ENCODE peak calls at places on chromosomes 2 and 18, in nine cellular contexts. U is A549; D is PC-3; I is CD4-positive, alpha-beta T cell; A is heart right ventricle; F is RWPE1; V is fibroblast of lung; Q is stomach; M is IMR-90. E is an unnamed sample.

GRCh38 chr2:179558010-179558911 is 293.6 kb upstream of the SESTD1 start:
- DNase-seq in U (no peak), I (no peak), D (no peak), A (no peak), F (no peak), Q (no peak), V (no peak), M (no peak), E (no peak)

GRCh38 chr2:160742679-160743078 is 249.1 kb upstream of the RBMS1 start:
- DNase-seq in M (no peak), V (no peak), F (no peak), I (no peak), Q (no peak), A (no peak), D (no peak), U (peak; percentile 39), E (no peak)

GRCh38 chr2:12514631-12515437 is 201.9 kb upstream of the TRIB2 start:
- DNase-seq in V (no peak), F (no peak), M (peak; percentile 24), A (no peak), U (no peak), I (peak; percentile 21), Q (no peak), D (no peak), E (no peak)

GRCh38 chr2:211391206-211391605 is 834.8 kb downstream of the CPS1 start:
- DNase-seq in M (no peak), A (no peak), V (no peak), I (no peak), D (no peak), F (no peak), U (no peak), Q (no peak), E (no peak)

GRCh38 chr2:165114345-165114943 is 89.4 kb downstream of the SCN3A start:
- DNase-seq in A (no peak), I (no peak), F (peak; percentile 64), M (peak; percentile 67), U (no peak), V (peak; percentile 82), Q (no peak), D (peak; percentile 71), E (no peak)

GRCh38 chr18:183769-184168 is 25.4 kb downstream of the USP14 start:
- DNase-seq in V (peak; percentile 16), D (no peak), Q (no peak), U (no peak), F (peak; percentile 5), A (no peak), I (no peak), M (no peak), E (peak; percentile 10)

GRCh38 chr2:122105885-122106221 is 350.4 kb downstream of the TSN start:
- DNase-seq in M (no peak), U (no peak), F (no peak), A (no peak), V (peak; percentile 28), I (no peak), D (no peak), Q (no peak), E (no peak)

GRCh38 chr2:1708476-1709334 is 35.6 kb downstream of the PXDN start:
- DNase-seq in D (peak; percentile 75), V (peak; percentile 46), F (no peak), I (no peak), U (no peak), A (peak; percentile 54), M (peak; percentile 27), Q (no peak), E (no peak)

GRCh38 chr2:51782874-51783765 is 751.2 kb upstream of the NRXN1 start:
- DNase-seq in V (peak; percentile 58), Q (no peak), M (peak; percentile 43), F (peak; percentile 33), I (no peak), A (peak; percentile 33), U (peak; percentile 16), D (peak; percentile 74), E (no peak)

GRCh38 chr2:94956797-94957391 is 68.6 kb upstream of the MAL start:
- DNase-seq in D (peak; percentile 70), M (peak; percentile 15), Q (peak; percentile 39), A (peak; percentile 11), V (peak; percentile 9), U (peak; percentile 38), F (peak; percentile 52), I (peak; percentile 15), E (peak; percentile 33)

GRCh38 chr2:205610437-205610836 is 71.9 kb upstream of the NRP2 start:
- DNase-seq in D (peak; percentile 54), M (peak; percentile 65), Q (no peak), I (no peak), U (no peak), V (peak; percentile 8), A (no peak), F (no peak), E (no peak)

GRCh38 chr2:176134978-176135575 is 5.6 kb downstream of the HOXD8 start:
- DNase-seq in V (no peak), M (no peak), D (peak; percentile 28), Q (no peak), I (no peak), U (peak; percentile 15), A (no peak), F (no peak), E (no peak)

GRCh38 chr2:9753665-9754531 is 89.4 kb upstream of the TAF1B start:
- DNase-seq in I (peak; percentile 32), D (peak; percentile 61), V (no peak), U (no peak), Q (peak; percentile 70), A (no peak), F (peak; percentile 66), M (no peak), E (peak; percentile 48)

GRCh38 chr2:196927318-196928225 is 1.1 kb upstream of the PGAP1 start:
- DNase-seq in I (peak; percentile 27), A (peak; percentile 11), U (peak; percentile 29), Q (no peak), F (peak; percentile 20), V (peak; percentile 93), D (peak; percentile 43), M (peak; percentile 85), E (peak; percentile 8)

GRCh38 chr2:126535408-126535807 is 120.5 kb upstream of the GYPC start:
- DNase-seq in A (no peak), D (no peak), M (no peak), F (no peak), V (no peak), I (no peak), U (no peak), Q (no peak), E (no peak)

GRCh38 chr2:189440947-189441708 is at the start of gene WDR75:
- DNase-seq in U (peak; percentile 95), I (peak; percentile 88), Q (peak; percentile 91), D (peak; percentile 94), M (peak; percentile 94), V (peak; percentile 93), A (peak; percentile 97), F (peak; percentile 94), E (peak; percentile 94)

GRCh38 chr2:189444322-189444721 is 3.0 kb downstream of the WDR75 start:
- DNase-seq in V (peak; percentile 16), U (no peak), M (peak; percentile 35), F (peak; percentile 8), A (no peak), I (no peak), D (no peak), Q (no peak), E (no peak)

GRCh38 chr2:189441709-189442074 is 418 bp downstream of the WDR75 start:
- DNase-seq in I (no peak), M (no peak), D (no peak), A (no peak), Q (no peak), F (peak; percentile 38), V (peak; percentile 3), U (no peak), E (peak; percentile 32)

GRCh38 chr2:189442468-189442867 is 1.2 kb downstream of the WDR75 start:
- DNase-seq in A (no peak), Q (no peak), M (no peak), V (no peak), F (no peak), D (no peak), I (no peak), U (no peak), E (no peak)

DNA sequence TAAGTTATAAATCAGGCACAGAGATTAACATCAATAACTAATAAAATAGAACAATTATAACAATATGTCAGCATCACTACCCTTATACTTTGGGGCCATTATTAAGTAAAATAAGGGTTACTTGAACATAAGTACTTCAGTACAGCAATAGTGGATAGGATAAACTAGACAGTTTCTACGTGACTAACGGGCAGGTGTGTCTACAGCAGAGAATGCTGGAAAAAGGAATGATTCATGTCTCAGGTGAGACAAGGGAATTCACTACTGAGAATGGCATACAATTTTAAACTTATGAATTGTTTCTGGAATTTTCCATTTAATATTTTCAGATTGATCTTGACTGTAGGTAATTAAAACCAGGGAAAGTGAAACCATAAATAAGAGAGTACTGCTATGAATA is 5.5 kb downstream of the WDR75 start:
- DNase-seq in U (no peak), M (no peak), Q (no peak), D (no peak), V (no peak), I (no peak), F (no peak), A (no peak), E (no peak)
- H3K27ac ChIP-seq in U (no peak overlapping the region), M (no peak overlapping the region), Q (no peak overlapping the region), D (no peak overlapping the region), V (no peak overlapping the region), I (no peak overlapping the region), F (no peak overlapping the region), A (no peak overlapping the region), E (no peak overlapping the region)

GRCh38 chr2:233792720-233793119 is 14.6 kb downstream of the MROH2A start:
- DNase-seq in U (no peak), M (no peak), D (no peak), F (no peak), V (no peak), A (no peak), I (no peak), Q (peak; percentile 8), E (no peak)
- H3K27ac ChIP-seq in U (peak overlapping the region; percentile 13), M (no peak overlapping the region), D (no peak overlapping the region), F (no peak overlapping the region), V (no peak overlapping the region), A (no peak overlapping the region), I (no peak overlapping the region), Q (no peak overlapping the region), E (no peak overlapping the region)

DNA sequence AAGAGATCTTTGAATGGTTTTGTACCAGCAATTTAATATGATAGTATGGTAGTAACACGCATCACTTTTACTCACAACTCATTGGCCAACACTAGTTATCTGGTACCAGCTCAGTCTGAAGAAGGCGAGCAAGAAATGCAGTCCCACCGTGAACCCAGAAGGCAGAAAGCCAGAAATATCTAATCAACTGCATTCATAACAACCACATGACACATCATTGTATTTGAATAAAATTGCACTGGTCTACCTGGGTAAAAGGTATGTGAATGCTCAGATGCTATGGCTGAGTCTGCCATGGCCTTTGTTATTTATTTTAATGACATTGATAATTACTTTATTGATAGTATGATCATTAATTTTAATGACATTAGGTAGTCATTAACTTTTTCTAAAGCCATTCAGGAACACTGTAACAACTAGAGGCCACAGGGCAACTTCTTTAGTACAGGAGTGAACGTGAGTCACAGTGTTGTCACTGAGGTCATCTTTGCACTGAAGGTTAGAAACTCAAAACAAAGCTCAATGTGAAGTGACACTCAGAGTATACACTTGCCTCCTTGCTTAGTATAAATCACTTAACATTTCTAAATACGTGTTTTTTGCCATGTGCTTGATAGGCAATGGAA is 475.6 kb upstream of the TNP1 start:
- DNase-seq in M (peak; percentile 34), F (no peak), Q (no peak), U (peak; percentile 10), A (no peak), I (no peak), D (peak; percentile 72), V (no peak), E (no peak)
- H3K27ac ChIP-seq in M (peak overlapping the region; percentile 54), F (no peak overlapping the region), Q (no peak overlapping the region), U (peak overlapping the region; percentile 52), A (no peak overlapping the region), I (no peak overlapping the region), D (peak overlapping the region; percentile 6), V (no peak overlapping the region), E (no peak overlapping the region)

GRCh38 chr2:240898731-240899467 is 2.9 kb upstream of the MAB21L4 start:
- DNase-seq in D (no peak), M (no peak), F (no peak), A (peak; percentile 54), V (no peak), U (no peak), I (no peak), Q (no peak), E (no peak)
- H3K27ac ChIP-seq in D (no peak overlapping the region), M (no peak overlapping the region), F (peak overlapping the region; percentile 11), A (peak overlapping the region; percentile 53), V (no peak overlapping the region), U (no peak overlapping the region), I (no peak overlapping the region), Q (peak overlapping the region; percentile 45), E (peak overlapping the region; percentile 72)